ENCODE peak calls at places on chromosomes 1 and 21, in five cellular contexts. G, Q, U, H and F are unnamed samples.

GRCh38 chr1:206676499-206676898 is 8.2 kb upstream of the MAPKAPK2 start:
- DNase-seq in G (no peak), Q (no peak), U (no peak), H (no peak), F (no peak)

GRCh38 chr1:37807220-37807554 is 403 bp upstream of the C1orf122 start:
- DNase-seq in G (no peak), Q (no peak), U (no peak), H (no peak), F (no peak)

GRCh38 chr1:173669491-173669941 is at the start of gene ANKRD45:
- DNase-seq in G (no peak), Q (peak; percentile 91), U (no peak), H (peak; percentile 80), F (peak; percentile 25)

GRCh38 chr1:92709738-92710137 is 75.2 kb downstream of the EVI5 start:
- DNase-seq in G (no peak), Q (peak; percentile 63), U (no peak), H (no peak), F (peak; percentile 34)

GRCh38 chr1:178232949-178233348 is 139.0 kb downstream of the RASAL2 start:
- DNase-seq in G (no peak), Q (no peak), U (no peak), H (no peak), F (no peak)

GRCh38 chr1:101238681-101239094 is 1.9 kb downstream of the S1PR1 start:
- DNase-seq in G (peak; percentile 84), Q (peak; percentile 96), U (peak; percentile 87), H (peak; percentile 85), F (peak; percentile 84)

GRCh38 chr1:43938892-43939587 is 5.4 kb downstream of the ARTN start:
- DNase-seq in G (no peak), Q (no peak), U (peak; percentile 46), H (no peak), F (no peak)

GRCh38 chr1:6538958-6539357 is 15.4 kb downstream of the NOL9 start:
- DNase-seq in G (no peak), Q (no peak), U (no peak), H (no peak), F (no peak)

GRCh38 chr1:100502052-100502792 is 35.7 kb upstream of the GPR88 start:
- DNase-seq in G (no peak), Q (no peak), U (no peak), H (no peak), F (peak; percentile 14)

GRCh38 chr1:113805256-113805531 is 7.1 kb downstream of the RSBN1 start:
- DNase-seq in G (no peak), Q (no peak), U (no peak), H (no peak), F (no peak)

GRCh38 chr1:152774875-152775274 is at the start of gene LCE1F:
- DNase-seq in G (no peak), Q (no peak), U (no peak), H (no peak), F (no peak)

GRCh38 chr1:154406572-154406879 is 1.4 kb downstream of the IL6R start:
- DNase-seq in G (no peak), Q (no peak), U (no peak), H (no peak), F (no peak)

GRCh38 chr21:45154511-45155508 is 80.4 kb downstream of the ADARB1 start:
- DNase-seq in G (peak; percentile 11), Q (peak; percentile 74), U (peak; percentile 81), H (peak; percentile 27), F (no peak)

GRCh38 chr21:44569861-44570517 is 3.5 kb upstream of the KRTAP10-4 start:
- DNase-seq in G (no peak), Q (no peak), U (peak; percentile 62), H (no peak), F (no peak)

GRCh38 chr1:153337980-153338853 is 10.4 kb downstream of the PGLYRP4 start:
- DNase-seq in G (no peak), Q (no peak), U (no peak), H (no peak), F (no peak)

GRCh38 chr1:84988588-84988987 is 8.3 kb downstream of the MCOLN2 start:
- DNase-seq in G (no peak), Q (no peak), U (no peak), H (no peak), F (no peak)

GRCh38 chr1:210405316-210405715 is 76.6 kb downstream of the HHAT start:
- DNase-seq in G (no peak), Q (no peak), U (no peak), H (no peak), F (no peak)

GRCh38 chr1:66546045-66546810 is 12.3 kb downstream of the SGIP1 start:
- DNase-seq in G (no peak), Q (no peak), U (no peak), H (no peak), F (no peak)

GRCh38 chr1:152497273-152497672 is 13.3 kb upstream of the LCE5A start:
- DNase-seq in G (no peak), Q (no peak), U (no peak), H (no peak), F (no peak)

GRCh38 chr1:1290238-1290731 is 10.0 kb downstream of the SCNN1D start:
- DNase-seq in G (peak; percentile 86), Q (peak; percentile 94), U (no peak), H (peak; percentile 69), F (no peak)

GRCh38 chr21:38787461-38788274 is 18.1 kb upstream of the ETS2 start:
- DNase-seq in G (peak; percentile 86), Q (peak; percentile 76), U (no peak), H (no peak), F (peak; percentile 94)

GRCh38 chr1:155085504-155086181 is 7.0 kb downstream of the EFNA3 start:
- DNase-seq in G (peak; percentile 88), Q (peak; percentile 80), U (peak; percentile 85), H (peak; percentile 56), F (peak; percentile 77)

GRCh38 chr1:169585184-169585583 is 1.1 kb downstream of the F5 start:
- DNase-seq in G (no peak), Q (no peak), U (no peak), H (no peak), F (no peak)

GRCh38 chr1:36881541-36881940 is 152.8 kb downstream of the GRIK3 start:
- DNase-seq in G (peak; percentile 6), Q (no peak), U (no peak), H (no peak), F (no peak)

GRCh38 chr1:39917825-39918224 is 16.1 kb upstream of the MYCL start:
- DNase-seq in G (no peak), Q (no peak), U (no peak), H (no peak), F (no peak)

DNA sequence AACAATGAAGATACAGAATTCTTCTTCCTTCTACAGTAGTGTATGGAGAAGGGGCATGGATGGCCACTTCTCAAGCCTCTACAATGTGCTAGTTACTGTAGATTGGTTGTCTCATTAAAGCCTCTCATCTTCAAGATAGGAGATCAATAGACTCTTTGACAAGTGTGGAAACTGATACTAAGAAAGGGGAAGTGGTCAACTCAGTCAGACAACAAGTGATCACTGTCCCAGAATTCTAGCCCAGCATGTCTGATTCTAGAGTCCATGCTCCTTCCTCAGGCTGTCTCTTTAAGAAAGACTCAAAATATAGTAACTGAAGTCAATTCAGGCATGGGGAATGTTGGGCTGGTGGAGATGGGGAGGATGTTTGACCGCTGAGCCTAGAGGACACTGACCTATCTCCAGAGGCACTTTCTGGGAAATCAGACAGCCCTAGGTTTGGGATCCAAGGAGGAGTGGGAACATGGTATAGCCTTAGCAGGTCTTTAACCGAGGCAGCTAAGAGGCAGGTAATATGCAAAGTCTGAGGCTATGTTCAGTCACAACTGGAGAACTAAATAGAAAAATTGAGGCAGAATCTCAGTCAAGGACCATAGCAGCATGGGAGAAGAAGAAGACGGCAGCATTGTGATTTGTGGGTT is 39.3 kb upstream of the EYA3 start:
- DNase-seq in G (no peak), Q (no peak), U (no peak), H (no peak), F (no peak)
- H3K27ac ChIP-seq in G (no peak overlapping the region), Q (no peak overlapping the region), U (no peak overlapping the region), H (no peak overlapping the region), F (no peak overlapping the region)

GRCh38 chr1:27571439-27572018 is 32.4 kb downstream of the AHDC1 start:
- DNase-seq in G (no peak), Q (peak; percentile 78), U (peak; percentile 83), H (peak; percentile 71), F (no peak)
- H3K27ac ChIP-seq in G (peak overlapping the region; percentile 12), Q (peak overlapping the region; percentile 61), U (peak overlapping the region; percentile 97), H (peak overlapping the region; percentile 92), F (peak overlapping the region; percentile 98)

DNA sequence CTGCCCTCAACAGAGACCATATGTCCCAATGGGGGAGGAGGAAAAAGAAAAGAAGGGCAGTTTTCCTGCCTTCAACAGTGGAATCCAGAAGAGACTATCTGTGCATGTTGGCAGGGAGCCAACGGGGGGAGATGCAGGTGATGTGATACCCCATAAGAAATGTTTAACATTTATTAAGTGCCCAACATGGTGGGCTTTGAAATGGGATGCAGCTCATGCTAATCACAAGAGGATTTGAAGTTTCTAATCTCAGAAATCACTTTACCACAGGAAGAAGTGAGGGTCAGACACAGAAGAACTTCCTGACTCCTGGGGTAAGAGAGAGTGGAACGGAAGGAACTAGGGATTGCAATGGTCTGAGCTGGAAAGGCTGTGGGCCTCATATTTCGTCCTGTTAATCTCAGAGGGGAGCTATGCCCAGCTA is 16.2 kb downstream of the CSRP1 start:
- DNase-seq in G (no peak), Q (no peak), U (peak; percentile 73), H (no peak), F (no peak)
- H3K27ac ChIP-seq in G (no peak overlapping the region), Q (no peak overlapping the region), U (peak overlapping the region; percentile 97), H (no peak overlapping the region), F (peak overlapping the region; percentile 93)

DNA sequence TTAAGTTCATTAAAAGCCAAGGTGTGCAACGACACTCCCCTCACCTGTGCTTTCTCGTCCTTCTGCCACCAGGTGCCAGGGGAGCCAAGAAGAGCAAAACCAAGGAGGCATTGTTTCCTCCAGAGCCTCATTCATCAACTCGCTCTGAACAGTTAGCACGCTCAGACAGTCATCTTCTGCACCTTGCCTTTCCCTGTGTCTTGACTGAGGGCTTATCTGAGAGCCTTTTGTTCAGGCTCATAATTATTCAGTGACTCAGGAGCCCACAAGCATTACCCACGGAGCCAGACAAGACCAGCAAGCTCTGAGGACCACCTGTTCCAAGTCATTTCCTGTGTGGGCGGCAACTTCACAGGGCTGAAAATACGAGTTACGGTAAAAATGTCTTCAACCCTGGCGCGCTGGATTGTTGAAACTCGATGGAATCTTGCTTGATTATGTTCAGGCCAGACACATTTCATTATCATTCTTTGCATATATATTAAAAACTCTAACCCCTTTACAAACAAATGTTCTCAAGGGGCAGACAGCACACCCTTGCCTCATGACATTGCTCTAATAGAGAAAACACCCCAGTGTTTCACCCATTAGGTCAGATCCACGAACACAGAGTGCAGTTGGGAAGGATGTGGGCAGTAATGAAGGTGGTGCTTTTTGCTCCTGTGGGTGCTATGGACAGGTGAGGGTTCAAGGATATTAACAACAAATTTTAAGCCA is 89.7 kb upstream of the RUNX1 start:
- DNase-seq in G (no peak), Q (no peak), U (no peak), H (no peak), F (peak; percentile 84)
- H3K27ac ChIP-seq in G (no peak overlapping the region), Q (no peak overlapping the region), U (no peak overlapping the region), H (no peak overlapping the region), F (peak overlapping the region; percentile 54)

GRCh38 chr21:14215971-14216621 is at the start of gene RBM11:
- DNase-seq in G (peak; percentile 78), Q (peak; percentile 94), U (peak; percentile 79), H (peak; percentile 93), F (peak; percentile 54)
- H3K27ac ChIP-seq in G (no peak within 1 kb of the TSS), Q (no peak within 1 kb of the TSS), U (no peak within 1 kb of the TSS), H (peak within 1 kb of the TSS; percentile 33), F (no peak within 1 kb of the TSS)

GRCh38 chr1:157798211-157798610 is 21.3 kb upstream of the FCRL2 start:
- DNase-seq in G (no peak), Q (no peak), U (no peak), H (no peak), F (peak; percentile 6)
- H3K27ac ChIP-seq in G (no peak overlapping the region), Q (no peak overlapping the region), U (no peak overlapping the region), H (no peak overlapping the region), F (no peak overlapping the region)

GRCh38 chr1:14947421-14947820 is 206.1 kb upstream of the TMEM51 start:
- DNase-seq in G (no peak), Q (no peak), U (no peak), H (no peak), F (no peak)
- H3K27ac ChIP-seq in G (no peak overlapping the region), Q (no peak overlapping the region), U (peak overlapping the region; percentile 93), H (no peak overlapping the region), F (no peak overlapping the region)